ENCODE peak calls at places on chromosomes 13 and 19, in four cellular contexts. A, V, R and C are unnamed samples.
A peak's percentile ranks its signal among the peaks of the same experiment; 100 is the strongest.

GRCh38 chr13:46614582-46614981 is 61.6 kb downstream of the LRCH1 start:
- DNase-seq in A (no peak), V (no peak), R (no peak), C (no peak)

GRCh38 chr19:932647-933552 is 7.1 kb downstream of the ARID3A start:
- DNase-seq in A (no peak), V (no peak), R (no peak), C (no peak)

GRCh38 chr13:40597735-40598365 is 68.6 kb downstream of the FOXO1 start:
- DNase-seq in A (no peak), V (no peak), R (no peak), C (no peak)

GRCh38 chr13:76632388-76633044 is 253.7 kb downstream of the KCTD12 start:
- DNase-seq in A (no peak), V (no peak), R (no peak), C (no peak)

GRCh38 chr19:29524201-29524911 is 1.4 kb upstream of the VSTM2B start:
- DNase-seq in A (no peak), V (no peak), R (no peak), C (no peak)

GRCh38 chr13:50098693-50099092 is 83.4 kb downstream of the KCNRG start:
- DNase-seq in A (no peak), V (no peak), R (no peak), C (no peak)

GRCh38 chr13:83121904-83122303 is 760.4 kb downstream of the SLITRK1 start:
- DNase-seq in A (no peak), V (no peak), R (no peak), C (no peak)

GRCh38 chr13:46324976-46325375 is 62.1 kb downstream of the RUBCNL start:
- DNase-seq in A (no peak), V (no peak), R (no peak), C (no peak)

GRCh38 chr13:99894105-99894504 is 77.5 kb downstream of the ZIC5 start:
- DNase-seq in A (no peak), V (no peak), R (no peak), C (no peak)

GRCh38 chr13:88806438-88806837 is 1135.3 kb downstream of the SLITRK5 start:
- DNase-seq in A (no peak), V (no peak), R (no peak), C (no peak)

GRCh38 chr19:30719189-30719990 is 347.2 kb downstream of the ZNF536 start:
- DNase-seq in A (no peak), V (no peak), R (no peak), C (no peak)

GRCh38 chr13:43374621-43375020 is 351.2 kb downstream of the DNAJC15 start:
- DNase-seq in A (no peak), V (no peak), R (no peak), C (no peak)

GRCh38 chr19:43779820-43780219 is 953 bp downstream of the KCNN4 start:
- DNase-seq in A (no peak), V (no peak), R (no peak), C (no peak)

GRCh38 chr19:22545751-22546150 is 88.4 kb upstream of the ZNF492 start:
- DNase-seq in A (peak; percentile 14), V (no peak), R (no peak), C (peak; percentile 8)

GRCh38 chr13:65095697-65096096 is 2134.4 kb downstream of the PCDH9 start:
- DNase-seq in A (no peak), V (no peak), R (no peak), C (no peak)

GRCh38 chr19:6057651-6058365 is 52.5 kb downstream of the RFX2 start:
- DNase-seq in A (no peak), V (no peak), R (no peak), C (no peak)

GRCh38 chr19:5263615-5264014 is 77.0 kb downstream of the PTPRS start:
- DNase-seq in A (no peak), V (no peak), R (no peak), C (no peak)

GRCh38 chr13:102128216-102128800 is 273.5 kb downstream of the FGF14 start:
- DNase-seq in A (no peak), V (no peak), R (no peak), C (no peak)

GRCh38 chr13:100497394-100497793 is 91.2 kb downstream of the GGACT start:
- DNase-seq in A (no peak), V (no peak), R (no peak), C (no peak)

GRCh38 chr19:47779524-47780214 is 1.2 kb downstream of the SELENOW start:
- DNase-seq in A (no peak), V (no peak), R (no peak), C (no peak)

GRCh38 chr19:13012390-13012689 is 17.1 kb downstream of the NFIX start:
- DNase-seq in A (no peak), V (no peak), R (no peak), C (no peak)

GRCh38 chr19:49469828-49470614 is 4.0 kb upstream of the FLT3LG start:
- DNase-seq in A (peak; percentile 77), V (peak; percentile 60), R (no peak), C (peak; percentile 84)

GRCh38 chr19:2561895-2562294 is 86.0 kb downstream of the GADD45B start:
- DNase-seq in A (peak; percentile 52), V (peak; percentile 37), R (no peak), C (peak; percentile 56)

GRCh38 chr13:42101821-42102580 is 53.6 kb downstream of the DGKH start:
- DNase-seq in A (no peak), V (no peak), R (no peak), C (no peak)

GRCh38 chr19:13839938-13840750 is 36.8 kb upstream of the NANOS3 start:
- DNase-seq in A (no peak), V (no peak), R (no peak), C (peak; percentile 52)

GRCh38 chr19:13234518-13234917 is 84.3 kb downstream of the IER2 start:
- DNase-seq in A (peak; percentile 59), V (peak; percentile 21), R (no peak), C (peak; percentile 65)

GRCh38 chr13:25872871-25873607 is 178.8 kb downstream of the SHISA2 start:
- DNase-seq in A (no peak), V (no peak), R (no peak), C (no peak)

GRCh38 chr19:33309826-33310225 is 7.5 kb upstream of the CEBPA start:
- DNase-seq in A (no peak), V (no peak), R (no peak), C (no peak)

GRCh38 chr19:35908010-35908441 is at the start of gene TYROBP:
- DNase-seq in A (no peak), V (no peak), R (no peak), C (no peak)

GRCh38 chr13:105796081-105796480 is 739.4 kb downstream of the EFNB2 start:
- DNase-seq in A (no peak), V (no peak), R (no peak), C (no peak)

GRCh38 chr19:11226716-11227166 is 12.7 kb upstream of the ANGPTL8 start:
- DNase-seq in A (no peak), V (no peak), R (no peak), C (no peak)

GRCh38 chr19:2193807-2194206 is 30.1 kb downstream of the DOT1L start:
- DNase-seq in A (no peak), V (no peak), R (no peak), C (no peak)

GRCh38 chr19:46784262-46785053 is 3.9 kb downstream of the SLC1A5 start:
- DNase-seq in A (peak; percentile 71), V (no peak), R (no peak), C (peak; percentile 90)

GRCh38 chr13:39602614-39603366 is at the start of gene LHFPL6:
- DNase-seq in A (peak; percentile 64), V (no peak), R (no peak), C (peak; percentile 77)

GRCh38 chr19:18044825-18045304 is 36.9 kb downstream of the ARRDC2 start:
- DNase-seq in A (peak; percentile 90), V (peak; percentile 71), R (no peak), C (peak; percentile 93)

GRCh38 chr13:33649212-33649917 is 168.6 kb upstream of the RFC3 start:
- DNase-seq in A (no peak), V (no peak), R (no peak), C (no peak)

GRCh38 chr13:23567792-23568480 is 2.3 kb upstream of the TNFRSF19 start:
- DNase-seq in A (no peak), V (no peak), R (no peak), C (no peak)